ENCODE peak calls at places on chromosome 16, in ten cellular contexts. One of them, this sample, is unnamed.

GRCh38 chr16:23134274-23134673 is 15.0 kb downstream of the USP31 start:
- DNase-seq in HCT116: no peak
- DNase-seq in A549: no peak
- DNase-seq in breast epithelium: no peak
- DNase-seq in left kidney: no peak
- DNase-seq in stimulated activated CD8-positive, alpha-beta memory T cell treated with anti-CD3 and anti-CD28 coated beads, Interleukin-15, amount 100 ng/mL, for 24 hours: no peak
- DNase-seq in hippocampal formation: no peak
- DNase-seq in B cell: no peak
- DNase-seq in stimulated activated naive B cell treated with anti-CD40 and anti-IgM and Interleukin-4, amounts not matched to agents 10 μg/mL and 1 μg/mL and 100 μg/mL, for 72 hours: no peak
- DNase-seq in HFF-Myc: no peak
- DNase-seq in this sample: no peak

GRCh38 chr16:86541560-86541959 is 13.5 kb downstream of the MTHFSD start:
- DNase-seq in left kidney: no peak
- DNase-seq in breast epithelium: no peak
- DNase-seq in stimulated activated CD8-positive, alpha-beta memory T cell treated with anti-CD3 and anti-CD28 coated beads, Interleukin-15, amount 100 ng/mL, for 24 hours: no peak
- DNase-seq in stimulated activated naive B cell treated with anti-CD40 and anti-IgM and Interleukin-4, amounts not matched to agents 10 μg/mL and 1 μg/mL and 100 μg/mL, for 72 hours: no peak
- DNase-seq in A549: no peak
- DNase-seq in HCT116: no peak
- DNase-seq in HFF-Myc: no peak
- DNase-seq in B cell: no peak
- DNase-seq in hippocampal formation: no peak
- DNase-seq in this sample: no peak

GRCh38 chr16:89095401-89095974 is 1.8 kb downstream of the ACSF3 start:
- DNase-seq in breast epithelium: no peak
- DNase-seq in HFF-Myc: no peak
- DNase-seq in HCT116: no peak
- DNase-seq in stimulated activated naive B cell treated with anti-CD40 and anti-IgM and Interleukin-4, amounts not matched to agents 10 μg/mL and 1 μg/mL and 100 μg/mL, for 72 hours: no peak
- DNase-seq in stimulated activated CD8-positive, alpha-beta memory T cell treated with anti-CD3 and anti-CD28 coated beads, Interleukin-15, amount 100 ng/mL, for 24 hours: no peak
- DNase-seq in left kidney: no peak
- DNase-seq in B cell: peak; percentile 52
- DNase-seq in A549: no peak
- DNase-seq in hippocampal formation: no peak
- DNase-seq in this sample: no peak

GRCh38 chr16:87431926-87432325 is 39.8 kb downstream of the MAP1LC3B start:
- DNase-seq in left kidney: peak; percentile 21
- DNase-seq in hippocampal formation: no peak
- DNase-seq in HCT116: no peak
- DNase-seq in A549: no peak
- DNase-seq in breast epithelium: no peak
- DNase-seq in HFF-Myc: peak; percentile 81
- DNase-seq in B cell: no peak
- DNase-seq in stimulated activated CD8-positive, alpha-beta memory T cell treated with anti-CD3 and anti-CD28 coated beads, Interleukin-15, amount 100 ng/mL, for 24 hours: no peak
- DNase-seq in stimulated activated naive B cell treated with anti-CD40 and anti-IgM and Interleukin-4, amounts not matched to agents 10 μg/mL and 1 μg/mL and 100 μg/mL, for 72 hours: no peak
- DNase-seq in this sample: no peak

GRCh38 chr16:50396770-50397525 is 28.2 kb upstream of the BRD7 start:
- DNase-seq in HCT116: peak; percentile 92
- DNase-seq in HFF-Myc: no peak
- DNase-seq in breast epithelium: no peak
- DNase-seq in B cell: no peak
- DNase-seq in stimulated activated CD8-positive, alpha-beta memory T cell treated with anti-CD3 and anti-CD28 coated beads, Interleukin-15, amount 100 ng/mL, for 24 hours: no peak
- DNase-seq in left kidney: no peak
- DNase-seq in hippocampal formation: no peak
- DNase-seq in A549: peak; percentile 58
- DNase-seq in stimulated activated naive B cell treated with anti-CD40 and anti-IgM and Interleukin-4, amounts not matched to agents 10 μg/mL and 1 μg/mL and 100 μg/mL, for 72 hours: no peak
- DNase-seq in this sample: no peak

GRCh38 chr16:68093816-68094613 is 8.8 kb downstream of the NFATC3 start:
- DNase-seq in left kidney: peak; percentile 28
- DNase-seq in B cell: peak; percentile 19
- DNase-seq in A549: peak; percentile 34
- DNase-seq in hippocampal formation: no peak
- DNase-seq in stimulated activated CD8-positive, alpha-beta memory T cell treated with anti-CD3 and anti-CD28 coated beads, Interleukin-15, amount 100 ng/mL, for 24 hours: no peak
- DNase-seq in HCT116: no peak
- DNase-seq in breast epithelium: no peak
- DNase-seq in stimulated activated naive B cell treated with anti-CD40 and anti-IgM and Interleukin-4, amounts not matched to agents 10 μg/mL and 1 μg/mL and 100 μg/mL, for 72 hours: no peak
- DNase-seq in HFF-Myc: peak; percentile 50
- DNase-seq in this sample: no peak

GRCh38 chr16:24499193-24499814 is 40.1 kb upstream of the RBBP6 start:
- DNase-seq in B cell: no peak
- DNase-seq in left kidney: peak; percentile 71
- DNase-seq in stimulated activated CD8-positive, alpha-beta memory T cell treated with anti-CD3 and anti-CD28 coated beads, Interleukin-15, amount 100 ng/mL, for 24 hours: no peak
- DNase-seq in HCT116: peak; percentile 37
- DNase-seq in hippocampal formation: peak; percentile 5
- DNase-seq in A549: peak; percentile 57
- DNase-seq in HFF-Myc: no peak
- DNase-seq in breast epithelium: no peak
- DNase-seq in stimulated activated naive B cell treated with anti-CD40 and anti-IgM and Interleukin-4, amounts not matched to agents 10 μg/mL and 1 μg/mL and 100 μg/mL, for 72 hours: no peak
- DNase-seq in this sample: no peak

GRCh38 chr16:17578921-17579876 is 108.4 kb upstream of the XYLT1 start:
- DNase-seq in stimulated activated CD8-positive, alpha-beta memory T cell treated with anti-CD3 and anti-CD28 coated beads, Interleukin-15, amount 100 ng/mL, for 24 hours: no peak
- DNase-seq in stimulated activated naive B cell treated with anti-CD40 and anti-IgM and Interleukin-4, amounts not matched to agents 10 μg/mL and 1 μg/mL and 100 μg/mL, for 72 hours: peak; percentile 46
- DNase-seq in A549: peak; percentile 50
- DNase-seq in hippocampal formation: peak; percentile 37
- DNase-seq in HCT116: peak; percentile 59
- DNase-seq in B cell: peak; percentile 76
- DNase-seq in left kidney: peak; percentile 89
- DNase-seq in breast epithelium: no peak
- DNase-seq in HFF-Myc: peak; percentile 87
- DNase-seq in this sample: no peak

GRCh38 chr16:2854700-2855309 is 3.2 kb downstream of the PRSS22 start:
- DNase-seq in HCT116: no peak
- DNase-seq in A549: no peak
- DNase-seq in stimulated activated naive B cell treated with anti-CD40 and anti-IgM and Interleukin-4, amounts not matched to agents 10 μg/mL and 1 μg/mL and 100 μg/mL, for 72 hours: no peak
- DNase-seq in HFF-Myc: no peak
- DNase-seq in hippocampal formation: no peak
- DNase-seq in B cell: no peak
- DNase-seq in breast epithelium: no peak
- DNase-seq in stimulated activated CD8-positive, alpha-beta memory T cell treated with anti-CD3 and anti-CD28 coated beads, Interleukin-15, amount 100 ng/mL, for 24 hours: no peak
- DNase-seq in left kidney: no peak
- DNase-seq in this sample: no peak

GRCh38 chr16:2858245-2859025 is 465 bp upstream of the PRSS22 start:
- DNase-seq in left kidney: peak; percentile 82
- DNase-seq in HCT116: peak; percentile 85
- DNase-seq in HFF-Myc: no peak
- DNase-seq in stimulated activated naive B cell treated with anti-CD40 and anti-IgM and Interleukin-4, amounts not matched to agents 10 μg/mL and 1 μg/mL and 100 μg/mL, for 72 hours: no peak
- DNase-seq in A549: no peak
- DNase-seq in stimulated activated CD8-positive, alpha-beta memory T cell treated with anti-CD3 and anti-CD28 coated beads, Interleukin-15, amount 100 ng/mL, for 24 hours: no peak
- DNase-seq in hippocampal formation: no peak
- DNase-seq in B cell: no peak
- DNase-seq in breast epithelium: peak; percentile 89
- DNase-seq in this sample: no peak

GRCh38 chr16:86261379-86261778 is 248.9 kb upstream of the FOXF1 start:
- DNase-seq in A549: peak; percentile 44
- DNase-seq in B cell: no peak
- DNase-seq in stimulated activated CD8-positive, alpha-beta memory T cell treated with anti-CD3 and anti-CD28 coated beads, Interleukin-15, amount 100 ng/mL, for 24 hours: no peak
- DNase-seq in HFF-Myc: no peak
- DNase-seq in hippocampal formation: no peak
- DNase-seq in breast epithelium: no peak
- DNase-seq in stimulated activated naive B cell treated with anti-CD40 and anti-IgM and Interleukin-4, amounts not matched to agents 10 μg/mL and 1 μg/mL and 100 μg/mL, for 72 hours: no peak
- DNase-seq in HCT116: peak; percentile 81
- DNase-seq in left kidney: no peak
- DNase-seq in this sample: no peak

GRCh38 chr16:67847064-67847861 is at the start of gene CENPT:
- DNase-seq in stimulated activated CD8-positive, alpha-beta memory T cell treated with anti-CD3 and anti-CD28 coated beads, Interleukin-15, amount 100 ng/mL, for 24 hours: peak; percentile 11
- DNase-seq in A549: peak; percentile 66
- DNase-seq in breast epithelium: no peak
- DNase-seq in B cell: no peak
- DNase-seq in left kidney: peak; percentile 65
- DNase-seq in hippocampal formation: no peak
- DNase-seq in HFF-Myc: no peak
- DNase-seq in HCT116: no peak
- DNase-seq in stimulated activated naive B cell treated with anti-CD40 and anti-IgM and Interleukin-4, amounts not matched to agents 10 μg/mL and 1 μg/mL and 100 μg/mL, for 72 hours: peak; percentile 11
- DNase-seq in this sample: no peak

GRCh38 chr16:70800798-70801480 is at the start of gene VAC14:
- DNase-seq in stimulated activated naive B cell treated with anti-CD40 and anti-IgM and Interleukin-4, amounts not matched to agents 10 μg/mL and 1 μg/mL and 100 μg/mL, for 72 hours: peak; percentile 94
- DNase-seq in hippocampal formation: peak; percentile 78
- DNase-seq in breast epithelium: peak; percentile 95
- DNase-seq in HFF-Myc: peak; percentile 46
- DNase-seq in A549: peak; percentile 92
- DNase-seq in left kidney: peak; percentile 98
- DNase-seq in stimulated activated CD8-positive, alpha-beta memory T cell treated with anti-CD3 and anti-CD28 coated beads, Interleukin-15, amount 100 ng/mL, for 24 hours: peak; percentile 95
- DNase-seq in B cell: peak; percentile 97
- DNase-seq in HCT116: peak; percentile 87
- DNase-seq in this sample: no peak

GRCh38 chr16:74743668-74744299 is 30.8 kb downstream of the FA2H start:
- DNase-seq in stimulated activated naive B cell treated with anti-CD40 and anti-IgM and Interleukin-4, amounts not matched to agents 10 μg/mL and 1 μg/mL and 100 μg/mL, for 72 hours: no peak
- DNase-seq in HFF-Myc: no peak
- DNase-seq in HCT116: peak; percentile 97
- DNase-seq in A549: peak; percentile 99
- DNase-seq in hippocampal formation: no peak
- DNase-seq in breast epithelium: no peak
- DNase-seq in B cell: no peak
- DNase-seq in left kidney: peak; percentile 87
- DNase-seq in stimulated activated CD8-positive, alpha-beta memory T cell treated with anti-CD3 and anti-CD28 coated beads, Interleukin-15, amount 100 ng/mL, for 24 hours: no peak
- DNase-seq in this sample: no peak

GRCh38 chr16:77468831-77469230 is 34.0 kb upstream of the ADAMTS18 start:
- DNase-seq in HCT116: no peak
- DNase-seq in stimulated activated naive B cell treated with anti-CD40 and anti-IgM and Interleukin-4, amounts not matched to agents 10 μg/mL and 1 μg/mL and 100 μg/mL, for 72 hours: no peak
- DNase-seq in HFF-Myc: no peak
- DNase-seq in A549: no peak
- DNase-seq in B cell: no peak
- DNase-seq in breast epithelium: no peak
- DNase-seq in stimulated activated CD8-positive, alpha-beta memory T cell treated with anti-CD3 and anti-CD28 coated beads, Interleukin-15, amount 100 ng/mL, for 24 hours: no peak
- DNase-seq in hippocampal formation: no peak
- DNase-seq in left kidney: no peak
- DNase-seq in this sample: no peak

GRCh38 chr16:1018447-1018846 is 36.9 kb downstream of the SOX8 start:
- DNase-seq in hippocampal formation: no peak
- DNase-seq in stimulated activated naive B cell treated with anti-CD40 and anti-IgM and Interleukin-4, amounts not matched to agents 10 μg/mL and 1 μg/mL and 100 μg/mL, for 72 hours: no peak
- DNase-seq in HCT116: no peak
- DNase-seq in stimulated activated CD8-positive, alpha-beta memory T cell treated with anti-CD3 and anti-CD28 coated beads, Interleukin-15, amount 100 ng/mL, for 24 hours: no peak
- DNase-seq in left kidney: no peak
- DNase-seq in HFF-Myc: no peak
- DNase-seq in B cell: no peak
- DNase-seq in A549: no peak
- DNase-seq in breast epithelium: no peak
- DNase-seq in this sample: no peak

GRCh38 chr16:66020061-66020460 is 346.4 kb upstream of the CDH5 start:
- DNase-seq in A549: no peak
- DNase-seq in stimulated activated naive B cell treated with anti-CD40 and anti-IgM and Interleukin-4, amounts not matched to agents 10 μg/mL and 1 μg/mL and 100 μg/mL, for 72 hours: no peak
- DNase-seq in left kidney: no peak
- DNase-seq in stimulated activated CD8-positive, alpha-beta memory T cell treated with anti-CD3 and anti-CD28 coated beads, Interleukin-15, amount 100 ng/mL, for 24 hours: no peak
- DNase-seq in hippocampal formation: no peak
- DNase-seq in breast epithelium: no peak
- DNase-seq in HCT116: no peak
- DNase-seq in HFF-Myc: no peak
- DNase-seq in B cell: no peak
- DNase-seq in this sample: no peak

GRCh38 chr16:22683730-22684280 is 130.2 kb upstream of the HS3ST2 start:
- DNase-seq in A549: no peak
- DNase-seq in HFF-Myc: no peak
- DNase-seq in left kidney: no peak
- DNase-seq in stimulated activated CD8-positive, alpha-beta memory T cell treated with anti-CD3 and anti-CD28 coated beads, Interleukin-15, amount 100 ng/mL, for 24 hours: no peak
- DNase-seq in breast epithelium: no peak
- DNase-seq in HCT116: no peak
- DNase-seq in hippocampal formation: no peak
- DNase-seq in B cell: no peak
- DNase-seq in stimulated activated naive B cell treated with anti-CD40 and anti-IgM and Interleukin-4, amounts not matched to agents 10 μg/mL and 1 μg/mL and 100 μg/mL, for 72 hours: no peak
- DNase-seq in this sample: no peak

GRCh38 chr16:19515765-19516164 is 6.1 kb downstream of the GDE1 start:
- DNase-seq in breast epithelium: no peak
- DNase-seq in B cell: no peak
- DNase-seq in stimulated activated naive B cell treated with anti-CD40 and anti-IgM and Interleukin-4, amounts not matched to agents 10 μg/mL and 1 μg/mL and 100 μg/mL, for 72 hours: no peak
- DNase-seq in left kidney: no peak
- DNase-seq in HFF-Myc: no peak
- DNase-seq in HCT116: no peak
- DNase-seq in stimulated activated CD8-positive, alpha-beta memory T cell treated with anti-CD3 and anti-CD28 coated beads, Interleukin-15, amount 100 ng/mL, for 24 hours: no peak
- DNase-seq in hippocampal formation: no peak
- DNase-seq in A549: no peak
- DNase-seq in this sample: no peak

GRCh38 chr16:14003119-14003570 is 68.0 kb upstream of the MRTFB start:
- DNase-seq in HFF-Myc: peak; percentile 66
- DNase-seq in left kidney: peak; percentile 95
- DNase-seq in stimulated activated CD8-positive, alpha-beta memory T cell treated with anti-CD3 and anti-CD28 coated beads, Interleukin-15, amount 100 ng/mL, for 24 hours: no peak
- DNase-seq in stimulated activated naive B cell treated with anti-CD40 and anti-IgM and Interleukin-4, amounts not matched to agents 10 μg/mL and 1 μg/mL and 100 μg/mL, for 72 hours: peak; percentile 21
- DNase-seq in HCT116: no peak
- DNase-seq in B cell: peak; percentile 24
- DNase-seq in breast epithelium: peak; percentile 77
- DNase-seq in hippocampal formation: peak; percentile 34
- DNase-seq in A549: no peak
- DNase-seq in this sample: no peak

GRCh38 chr16:24800586-24800985 is 45.2 kb upstream of the SLC5A11 start:
- DNase-seq in stimulated activated naive B cell treated with anti-CD40 and anti-IgM and Interleukin-4, amounts not matched to agents 10 μg/mL and 1 μg/mL and 100 μg/mL, for 72 hours: no peak
- DNase-seq in breast epithelium: no peak
- DNase-seq in stimulated activated CD8-positive, alpha-beta memory T cell treated with anti-CD3 and anti-CD28 coated beads, Interleukin-15, amount 100 ng/mL, for 24 hours: no peak
- DNase-seq in B cell: no peak
- DNase-seq in left kidney: peak; percentile 23
- DNase-seq in HFF-Myc: no peak
- DNase-seq in HCT116: no peak
- DNase-seq in hippocampal formation: no peak
- DNase-seq in A549: peak; percentile 75
- DNase-seq in this sample: no peak